ENCODE peak calls at places on chromosomes 16 and 17, in six cellular contexts. T is BJ, E is A549, C is AG04450, L is body of pancreas, G is GM23338. N is an unnamed sample.
A peak's percentile ranks its signal among the peaks of the same experiment; 100 is the strongest.

GRCh38 chr17:66547170-66547865 is 244.9 kb downstream of the PRKCA start:
- DNase-seq in G (no peak), E (peak; percentile 73), L (no peak), C (no peak), T (no peak), N (no peak)

GRCh38 chr17:8872705-8873426 is 5.4 kb upstream of the PIK3R6 start:
- DNase-seq in C (no peak), G (no peak), L (no peak), E (no peak), T (no peak), N (no peak)

GRCh38 chr17:9023389-9024210 is 2.3 kb downstream of the NTN1 start:
- DNase-seq in L (no peak), G (peak; percentile 51), T (no peak), E (no peak), C (no peak), N (no peak)

GRCh38 chr17:41322264-41322902 is 6.9 kb upstream of the KRTAP17-1 start:
- DNase-seq in E (peak; percentile 68), C (peak; percentile 42), G (peak; percentile 67), L (no peak), T (peak; percentile 38), N (peak; percentile 76)

GRCh38 chr17:5672815-5673430 is 88.6 kb upstream of the NLRP1 start:
- DNase-seq in L (no peak), C (no peak), G (no peak), E (no peak), T (no peak), N (no peak)

GRCh38 chr16:73298562-73298961 is 250.6 kb upstream of the ZFHX3 start:
- DNase-seq in E (no peak), G (peak; percentile 80), L (no peak), T (no peak), C (peak; percentile 20), N (peak; percentile 38)

GRCh38 chr17:27390540-27390939 is 65.7 kb upstream of the KSR1 start:
- DNase-seq in C (no peak), T (no peak), L (no peak), E (no peak), G (no peak), N (no peak)

GRCh38 chr17:40093580-40094201 is 6.7 kb downstream of the NR1D1 start:
- DNase-seq in C (no peak), E (no peak), G (no peak), T (no peak), L (no peak), N (no peak)

GRCh38 chr17:17809527-17810373 is 27.0 kb downstream of the SREBF1 start:
- DNase-seq in E (peak; percentile 64), C (no peak), T (no peak), G (peak; percentile 91), L (peak; percentile 52), N (peak; percentile 46)

GRCh38 chr16:72474511-72475123 is 302.7 kb upstream of the PMFBP1 start:
- DNase-seq in T (peak; percentile 61), C (peak; percentile 16), E (no peak), G (no peak), L (no peak), N (peak; percentile 91)

GRCh38 chr17:81148571-81148970 is 16.7 kb upstream of the PVALEF start:
- DNase-seq in C (no peak), E (no peak), T (no peak), L (no peak), G (no peak), N (no peak)
- TF ChIP-seq CTCF in C (no peak), E (no peak), T (no peak), L (no peak), G (no peak), N (no peak)

DNA sequence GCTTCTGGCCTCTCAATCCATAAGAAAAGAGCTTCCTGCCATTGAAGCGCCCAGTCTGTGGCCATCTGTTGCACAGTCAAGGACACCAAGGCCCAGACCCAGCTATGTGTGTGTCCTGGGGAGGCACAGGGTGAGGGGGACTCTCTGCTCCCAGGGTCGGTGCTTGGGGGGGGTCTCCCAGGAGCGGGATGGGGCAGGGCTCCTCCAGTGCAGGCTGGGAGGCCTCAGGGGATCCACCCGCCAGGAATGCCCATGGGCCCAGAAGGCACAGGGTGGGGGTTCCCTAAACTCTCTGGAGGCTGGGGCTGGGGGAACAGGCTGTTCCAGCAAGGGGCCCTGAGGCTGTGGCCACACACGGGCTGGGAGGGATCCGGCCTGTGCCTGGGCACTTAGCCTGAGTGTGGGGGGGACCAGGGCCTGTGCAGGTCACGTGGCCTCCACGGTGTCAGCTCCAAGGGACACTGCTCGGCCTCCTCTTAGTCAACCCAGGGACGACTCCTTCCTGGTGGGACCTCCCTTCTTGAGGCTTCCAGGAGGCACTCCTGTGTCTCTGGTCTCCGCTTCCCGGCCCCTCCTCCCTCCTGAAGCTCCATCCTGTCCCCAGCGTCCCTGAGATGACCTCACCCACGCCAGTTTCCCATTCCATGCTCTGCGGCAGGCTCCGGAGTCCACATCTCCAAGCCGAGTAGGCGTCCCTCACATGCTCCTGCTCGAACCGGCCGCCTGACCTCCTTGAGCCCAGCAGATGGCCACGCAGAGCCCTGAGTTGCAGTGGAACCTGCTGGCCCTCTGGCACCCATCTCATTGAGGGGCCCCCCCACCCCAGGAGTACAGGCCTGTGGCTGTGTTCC is 23.1 kb upstream of the BAHCC1 start:
- DNase-seq in T (no peak), G (peak; percentile 63), E (peak; percentile 77), C (no peak), L (peak; percentile 57), N (peak; percentile 54)
- H3K4me3 ChIP-seq in T (no peak overlapping the region), G (no peak overlapping the region), E (no peak overlapping the region), C (no peak overlapping the region), L (no peak overlapping the region), N (no peak overlapping the region)

GRCh38 chr16:14303654-14304394 is 232.7 kb downstream of the MRTFB start:
- DNase-seq in T (no peak), E (no peak), G (peak; percentile 51), C (no peak), L (peak; percentile 73), N (no peak)
- TF ChIP-seq CTCF in T (no peak), E (no peak), G (no peak), C (no peak), L (no peak), N (no peak)

GRCh38 chr17:48540213-48540612 is 4.7 kb downstream of the HOXB2 start:
- DNase-seq in E (no peak), C (no peak), T (no peak), G (peak; percentile 21), L (no peak), N (no peak)
- H3K4me3 ChIP-seq in E (no peak overlapping the region), C (peak overlapping the region; percentile 87), T (no peak overlapping the region), G (no peak overlapping the region), L (no peak overlapping the region), N (no peak overlapping the region)

DNA sequence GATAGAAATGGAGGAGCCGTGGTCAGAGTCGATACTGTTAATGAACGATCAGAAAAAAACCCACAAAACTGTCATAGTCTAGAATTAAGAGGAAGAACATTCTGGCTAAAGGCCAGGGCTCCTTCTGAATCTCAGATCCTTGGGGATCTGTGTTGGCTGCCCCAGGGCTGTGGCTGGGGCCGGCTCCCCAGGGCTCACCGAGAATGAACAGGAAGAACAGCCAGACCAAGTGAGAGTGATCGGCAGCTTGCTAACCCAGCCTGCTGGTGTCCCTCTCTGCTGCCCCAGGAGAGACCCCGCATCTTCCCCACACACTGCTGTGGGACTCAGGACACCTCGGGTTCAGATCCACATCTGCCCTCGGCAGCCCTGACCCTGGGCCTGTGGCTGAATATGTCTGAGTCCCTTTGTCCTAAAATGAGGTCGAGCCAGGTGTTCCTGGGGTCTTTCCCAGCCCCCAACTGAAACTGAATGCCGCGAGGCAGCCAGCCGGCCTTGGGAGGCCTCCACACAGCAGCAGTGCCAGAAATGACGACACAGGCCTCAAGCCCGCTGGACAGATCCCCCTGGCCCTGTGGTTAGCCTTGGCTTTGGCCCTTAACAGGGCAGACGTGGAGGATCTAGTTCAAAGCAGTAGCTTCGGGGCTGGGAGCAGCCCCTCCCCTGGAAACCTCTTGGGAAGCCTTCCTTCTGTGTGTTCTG is 23.9 kb upstream of the CLEC18A start:
- DNase-seq in C (no peak), L (peak; percentile 59), G (peak; percentile 14), E (no peak), T (no peak), N (peak; percentile 77)
- TF ChIP-seq CTCF in C (no peak), L (no peak), G (no peak), E (no peak), T (no peak), N (no peak)

N was measured in AG10803.